ENCODE peak calls at places on chromosomes 11 and 22, in six cellular contexts. One of them, this sample, is unnamed. For H3K4me1, the result is how much of the 10 kb centered on the place peaks cover.

GRCh38 chr11:43833657-43834073 is 47.0 kb upstream of the ALKBH3 start:
- DNase-seq in upper lobe of right lung: no peak
- DNase-seq in left lung: no peak
- DNase-seq in esophagus muscularis mucosa: no peak
- DNase-seq in naive thymus-derived CD4-positive, alpha-beta T cell: no peak
- DNase-seq in CD4-positive, CD25-positive, alpha-beta regulatory T cell: no peak
- DNase-seq in this sample: no peak

GRCh38 chr11:34266090-34266912 is 91.5 kb downstream of the ABTB2 start:
- DNase-seq in naive thymus-derived CD4-positive, alpha-beta T cell: no peak
- DNase-seq in left lung: no peak
- DNase-seq in upper lobe of right lung: no peak
- DNase-seq in esophagus muscularis mucosa: no peak
- DNase-seq in CD4-positive, CD25-positive, alpha-beta regulatory T cell: no peak
- DNase-seq in this sample: peak

GRCh38 chr11:59196777-59197176 is 15.9 kb downstream of the MPEG1 start:
- DNase-seq in esophagus muscularis mucosa: no peak
- DNase-seq in CD4-positive, CD25-positive, alpha-beta regulatory T cell: no peak
- DNase-seq in naive thymus-derived CD4-positive, alpha-beta T cell: no peak
- DNase-seq in left lung: no peak
- DNase-seq in upper lobe of right lung: no peak
- DNase-seq in this sample: no peak

GRCh38 chr22:26671317-26672059 is 14.1 kb downstream of the MIAT start:
- DNase-seq in esophagus muscularis mucosa: no peak
- DNase-seq in upper lobe of right lung: peak
- DNase-seq in naive thymus-derived CD4-positive, alpha-beta T cell: peak
- DNase-seq in CD4-positive, CD25-positive, alpha-beta regulatory T cell: peak
- DNase-seq in left lung: peak
- DNase-seq in this sample: peak

GRCh38 chr11:113862430-113862829 is 12.9 kb downstream of the USP28 start:
- DNase-seq in left lung: no peak
- DNase-seq in naive thymus-derived CD4-positive, alpha-beta T cell: no peak
- DNase-seq in upper lobe of right lung: no peak
- DNase-seq in esophagus muscularis mucosa: no peak
- DNase-seq in CD4-positive, CD25-positive, alpha-beta regulatory T cell: peak
- DNase-seq in this sample: peak

GRCh38 chr11:118715245-118715807 is 35.9 kb upstream of the TREH start:
- DNase-seq in left lung: no peak
- DNase-seq in CD4-positive, CD25-positive, alpha-beta regulatory T cell: no peak
- DNase-seq in esophagus muscularis mucosa: no peak
- DNase-seq in naive thymus-derived CD4-positive, alpha-beta T cell: no peak
- DNase-seq in upper lobe of right lung: no peak
- DNase-seq in this sample: no peak

GRCh38 chr22:39658367-39658766 is 87.8 kb downstream of the CACNA1I start:
- DNase-seq in CD4-positive, CD25-positive, alpha-beta regulatory T cell: peak
- DNase-seq in left lung: no peak
- DNase-seq in esophagus muscularis mucosa: no peak
- DNase-seq in upper lobe of right lung: no peak
- DNase-seq in naive thymus-derived CD4-positive, alpha-beta T cell: no peak
- DNase-seq in this sample: peak

GRCh38 chr22:21020802-21021429 is 6.0 kb downstream of the P2RX6 start:
- DNase-seq in naive thymus-derived CD4-positive, alpha-beta T cell: no peak
- DNase-seq in esophagus muscularis mucosa: no peak
- DNase-seq in CD4-positive, CD25-positive, alpha-beta regulatory T cell: peak
- DNase-seq in upper lobe of right lung: no peak
- DNase-seq in left lung: peak
- DNase-seq in this sample: no peak

GRCh38 chr11:65559535-65559934 is 1.4 kb upstream of the LTBP3 start:
- DNase-seq in CD4-positive, CD25-positive, alpha-beta regulatory T cell: no peak
- DNase-seq in esophagus muscularis mucosa: no peak
- DNase-seq in upper lobe of right lung: no peak
- DNase-seq in left lung: no peak
- DNase-seq in naive thymus-derived CD4-positive, alpha-beta T cell: no peak
- DNase-seq in this sample: no peak

GRCh38 chr11:47518212-47518959 is 34.5 kb downstream of the CELF1 start:
- DNase-seq in esophagus muscularis mucosa: no peak
- DNase-seq in upper lobe of right lung: no peak
- DNase-seq in left lung: no peak
- DNase-seq in CD4-positive, CD25-positive, alpha-beta regulatory T cell: peak
- DNase-seq in naive thymus-derived CD4-positive, alpha-beta T cell: no peak
- DNase-seq in this sample: no peak

GRCh38 chr11:35629914-35630313 is 11.7 kb downstream of the FJX1 start:
- DNase-seq in CD4-positive, CD25-positive, alpha-beta regulatory T cell: no peak
- DNase-seq in naive thymus-derived CD4-positive, alpha-beta T cell: no peak
- DNase-seq in left lung: no peak
- DNase-seq in esophagus muscularis mucosa: no peak
- DNase-seq in upper lobe of right lung: no peak
- DNase-seq in this sample: peak

GRCh38 chr11:76169473-76169881 is 36.8 kb downstream of the WNT11 start:
- DNase-seq in naive thymus-derived CD4-positive, alpha-beta T cell: no peak
- DNase-seq in left lung: no peak
- DNase-seq in CD4-positive, CD25-positive, alpha-beta regulatory T cell: no peak
- DNase-seq in upper lobe of right lung: no peak
- DNase-seq in esophagus muscularis mucosa: no peak
- DNase-seq in this sample: no peak

GRCh38 chr11:75233688-75234295 is 6.8 kb upstream of the TPBGL start:
- DNase-seq in CD4-positive, CD25-positive, alpha-beta regulatory T cell: peak
- DNase-seq in left lung: no peak
- DNase-seq in naive thymus-derived CD4-positive, alpha-beta T cell: no peak
- DNase-seq in upper lobe of right lung: no peak
- DNase-seq in esophagus muscularis mucosa: no peak
- DNase-seq in this sample: peak

GRCh38 chr11:78796956-78797355 is 222.3 kb upstream of the NARS2 start:
- DNase-seq in left lung: no peak
- DNase-seq in esophagus muscularis mucosa: no peak
- DNase-seq in naive thymus-derived CD4-positive, alpha-beta T cell: no peak
- DNase-seq in upper lobe of right lung: no peak
- DNase-seq in CD4-positive, CD25-positive, alpha-beta regulatory T cell: no peak
- DNase-seq in this sample: peak

GRCh38 chr11:102453286-102453797 is 777 bp upstream of the TMEM123 start:
- DNase-seq in naive thymus-derived CD4-positive, alpha-beta T cell: no peak
- DNase-seq in left lung: no peak
- DNase-seq in CD4-positive, CD25-positive, alpha-beta regulatory T cell: peak
- DNase-seq in esophagus muscularis mucosa: no peak
- DNase-seq in upper lobe of right lung: no peak
- DNase-seq in this sample: peak

GRCh38 chr22:30250713-30251267 is 4.2 kb upstream of the LIF start:
- DNase-seq in esophagus muscularis mucosa: no peak
- DNase-seq in left lung: no peak
- DNase-seq in naive thymus-derived CD4-positive, alpha-beta T cell: no peak
- DNase-seq in CD4-positive, CD25-positive, alpha-beta regulatory T cell: no peak
- DNase-seq in upper lobe of right lung: no peak
- DNase-seq in this sample: no peak

GRCh38 chr22:25368271-25368670 is 148.8 kb downstream of the CRYBB2 start:
- DNase-seq in naive thymus-derived CD4-positive, alpha-beta T cell: no peak
- DNase-seq in upper lobe of right lung: no peak
- DNase-seq in left lung: peak
- DNase-seq in esophagus muscularis mucosa: no peak
- DNase-seq in CD4-positive, CD25-positive, alpha-beta regulatory T cell: no peak
- DNase-seq in this sample: peak

GRCh38 chr22:27462190-27462589 is 339.4 kb downstream of the MN1 start:
- DNase-seq in upper lobe of right lung: no peak
- DNase-seq in esophagus muscularis mucosa: no peak
- DNase-seq in CD4-positive, CD25-positive, alpha-beta regulatory T cell: no peak
- DNase-seq in left lung: no peak
- DNase-seq in naive thymus-derived CD4-positive, alpha-beta T cell: no peak
- DNase-seq in this sample: no peak

GRCh38 chr11:34972892-34973291 is 56.5 kb downstream of the PDHX start:
- DNase-seq in CD4-positive, CD25-positive, alpha-beta regulatory T cell: no peak
- DNase-seq in left lung: no peak
- DNase-seq in esophagus muscularis mucosa: no peak
- DNase-seq in naive thymus-derived CD4-positive, alpha-beta T cell: no peak
- DNase-seq in upper lobe of right lung: no peak
- DNase-seq in this sample: no peak

GRCh38 chr22:38314992-38315800 is 2.0 kb downstream of the CSNK1E start:
- DNase-seq in CD4-positive, CD25-positive, alpha-beta regulatory T cell: peak
- DNase-seq in upper lobe of right lung: no peak
- DNase-seq in left lung: no peak
- DNase-seq in esophagus muscularis mucosa: no peak
- DNase-seq in naive thymus-derived CD4-positive, alpha-beta T cell: no peak
- DNase-seq in this sample: peak

GRCh38 chr11:13135385-13136271 is 126.5 kb downstream of the RASSF10 start:
- DNase-seq in upper lobe of right lung: no peak
- DNase-seq in naive thymus-derived CD4-positive, alpha-beta T cell: no peak
- DNase-seq in left lung: no peak
- DNase-seq in CD4-positive, CD25-positive, alpha-beta regulatory T cell: no peak
- DNase-seq in esophagus muscularis mucosa: peak
- DNase-seq in this sample: no peak

GRCh38 chr11:44967930-44968496 is 17.3 kb upstream of the TP53I11 start:
- DNase-seq in naive thymus-derived CD4-positive, alpha-beta T cell: no peak
- DNase-seq in left lung: no peak
- DNase-seq in CD4-positive, CD25-positive, alpha-beta regulatory T cell: no peak
- DNase-seq in upper lobe of right lung: no peak
- DNase-seq in esophagus muscularis mucosa: no peak
- DNase-seq in this sample: no peak

GRCh38 chr11:106461839-106462545 is 384.5 kb downstream of the AASDHPPT start:
- DNase-seq in naive thymus-derived CD4-positive, alpha-beta T cell: no peak
- DNase-seq in esophagus muscularis mucosa: no peak
- DNase-seq in upper lobe of right lung: no peak
- DNase-seq in left lung: no peak
- DNase-seq in CD4-positive, CD25-positive, alpha-beta regulatory T cell: no peak
- DNase-seq in this sample: no peak

GRCh38 chr11:119709638-119710346 is 19.2 kb downstream of the NECTIN1 start:
- DNase-seq in upper lobe of right lung: no peak
- DNase-seq in left lung: no peak
- DNase-seq in CD4-positive, CD25-positive, alpha-beta regulatory T cell: no peak
- DNase-seq in esophagus muscularis mucosa: no peak
- DNase-seq in naive thymus-derived CD4-positive, alpha-beta T cell: no peak
- DNase-seq in this sample: no peak

GRCh38 chr11:3954448-3955298 is 99.2 kb downstream of the STIM1 start:
- DNase-seq in esophagus muscularis mucosa: no peak
- DNase-seq in upper lobe of right lung: no peak
- DNase-seq in left lung: no peak
- DNase-seq in CD4-positive, CD25-positive, alpha-beta regulatory T cell: peak
- DNase-seq in naive thymus-derived CD4-positive, alpha-beta T cell: no peak
- DNase-seq in this sample: peak

GRCh38 chr11:74735566-74735965 is 4.3 kb upstream of the CHRDL2 start:
- DNase-seq in CD4-positive, CD25-positive, alpha-beta regulatory T cell: no peak
- DNase-seq in left lung: no peak
- DNase-seq in naive thymus-derived CD4-positive, alpha-beta T cell: no peak
- DNase-seq in esophagus muscularis mucosa: no peak
- DNase-seq in upper lobe of right lung: no peak
- DNase-seq in this sample: no peak

GRCh38 chr11:118310781-118311485 is 6.4 kb downstream of the CD3E start:
- DNase-seq in upper lobe of right lung: no peak
- DNase-seq in left lung: no peak
- DNase-seq in naive thymus-derived CD4-positive, alpha-beta T cell: no peak
- DNase-seq in CD4-positive, CD25-positive, alpha-beta regulatory T cell: no peak
- DNase-seq in esophagus muscularis mucosa: peak
- DNase-seq in this sample: no peak

GRCh38 chr11:103294516-103294915 is 185.3 kb downstream of the DYNC2H1 start:
- DNase-seq in CD4-positive, CD25-positive, alpha-beta regulatory T cell: no peak
- DNase-seq in naive thymus-derived CD4-positive, alpha-beta T cell: no peak
- DNase-seq in upper lobe of right lung: no peak
- DNase-seq in esophagus muscularis mucosa: no peak
- DNase-seq in left lung: no peak
- DNase-seq in this sample: no peak

GRCh38 chr11:120337896-120338840 is 2.0 kb downstream of the ARHGEF12 start:
- DNase-seq in esophagus muscularis mucosa: no peak
- DNase-seq in CD4-positive, CD25-positive, alpha-beta regulatory T cell: no peak
- DNase-seq in upper lobe of right lung: no peak
- DNase-seq in left lung: no peak
- DNase-seq in naive thymus-derived CD4-positive, alpha-beta T cell: no peak
- DNase-seq in this sample: no peak

GRCh38 chr22:44455151-44455962 is 42.7 kb downstream of the RTL6 start:
- DNase-seq in esophagus muscularis mucosa: peak
- DNase-seq in naive thymus-derived CD4-positive, alpha-beta T cell: no peak
- DNase-seq in CD4-positive, CD25-positive, alpha-beta regulatory T cell: peak
- DNase-seq in left lung: no peak
- DNase-seq in upper lobe of right lung: no peak
- DNase-seq in this sample: no peak

GRCh38 chr22:25752615-25753214 is 10.7 kb downstream of the MYO18B start:
- DNase-seq in left lung: peak
- DNase-seq in esophagus muscularis mucosa: no peak
- DNase-seq in CD4-positive, CD25-positive, alpha-beta regulatory T cell: no peak
- DNase-seq in upper lobe of right lung: no peak
- DNase-seq in naive thymus-derived CD4-positive, alpha-beta T cell: no peak
- DNase-seq in this sample: no peak

GRCh38 chr11:21263026-21263425 is 593.6 kb downstream of the NELL1 start:
- DNase-seq in left lung: no peak
- DNase-seq in naive thymus-derived CD4-positive, alpha-beta T cell: no peak
- DNase-seq in CD4-positive, CD25-positive, alpha-beta regulatory T cell: no peak
- DNase-seq in esophagus muscularis mucosa: no peak
- DNase-seq in upper lobe of right lung: no peak
- DNase-seq in this sample: no peak
- H3K4me1 ChIP-seq in left lung: under half
- H3K4me1 ChIP-seq in naive thymus-derived CD4-positive, alpha-beta T cell: under half
- H3K4me1 ChIP-seq in CD4-positive, CD25-positive, alpha-beta regulatory T cell: under half
- H3K4me1 ChIP-seq in esophagus muscularis mucosa: under half
- H3K4me1 ChIP-seq in upper lobe of right lung: under half
- H3K4me1 ChIP-seq in this sample: under half

GRCh38 chr11:10897150-10897549 is 39.3 kb upstream of the ZBED5 start:
- DNase-seq in upper lobe of right lung: no peak
- DNase-seq in esophagus muscularis mucosa: no peak
- DNase-seq in left lung: no peak
- DNase-seq in naive thymus-derived CD4-positive, alpha-beta T cell: no peak
- DNase-seq in CD4-positive, CD25-positive, alpha-beta regulatory T cell: no peak
- DNase-seq in this sample: no peak
- H3K4me1 ChIP-seq in upper lobe of right lung: under half
- H3K4me1 ChIP-seq in esophagus muscularis mucosa: under half
- H3K4me1 ChIP-seq in left lung: under half
- H3K4me1 ChIP-seq in naive thymus-derived CD4-positive, alpha-beta T cell: under half
- H3K4me1 ChIP-seq in CD4-positive, CD25-positive, alpha-beta regulatory T cell: under half
- H3K4me1 ChIP-seq in this sample: under half

DNA sequence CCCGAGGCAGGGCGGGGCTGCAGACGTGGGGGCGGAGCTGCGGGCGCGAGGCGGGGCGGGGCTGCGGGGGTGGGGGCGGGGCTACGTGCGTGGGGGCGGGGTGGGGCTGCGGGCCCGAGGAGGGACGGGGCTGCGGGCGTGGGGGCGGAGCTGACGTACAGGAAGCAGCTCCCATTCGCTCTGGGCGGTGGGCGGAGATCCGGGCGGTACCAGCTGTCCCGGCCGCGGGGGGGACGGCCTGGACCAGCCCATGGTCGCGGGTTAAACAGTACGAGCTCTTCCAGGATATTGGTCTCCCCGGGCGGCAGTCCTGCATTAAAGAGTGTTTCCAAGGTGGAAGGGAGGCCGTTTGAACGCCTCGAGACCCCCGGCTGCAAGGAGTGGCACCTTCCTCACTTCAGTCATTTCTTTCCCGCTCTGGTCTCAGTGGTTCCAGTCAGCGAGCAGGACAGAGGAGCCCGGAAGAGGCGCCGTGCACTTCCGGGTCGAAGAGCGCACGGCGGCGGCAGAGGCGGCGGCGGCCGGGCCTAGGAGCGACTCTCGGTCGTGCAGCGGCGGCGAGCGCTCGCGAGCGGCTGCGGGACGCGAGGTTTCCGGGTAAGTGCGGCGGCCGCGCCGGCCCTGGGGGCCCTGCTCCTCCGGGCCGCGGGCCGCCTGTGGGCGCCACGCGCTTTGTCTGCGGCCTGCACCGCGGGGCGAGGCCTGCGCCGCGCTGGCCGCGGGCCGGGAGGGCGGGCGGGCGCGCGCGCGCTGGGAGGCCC is at the start of gene PHRF1:
- DNase-seq in upper lobe of right lung: peak
- DNase-seq in left lung: peak
- DNase-seq in esophagus muscularis mucosa: peak
- DNase-seq in naive thymus-derived CD4-positive, alpha-beta T cell: peak
- DNase-seq in CD4-positive, CD25-positive, alpha-beta regulatory T cell: peak
- DNase-seq in this sample: peak
- H3K4me1 ChIP-seq in upper lobe of right lung: under half
- H3K4me1 ChIP-seq in left lung: under half
- H3K4me1 ChIP-seq in esophagus muscularis mucosa: half or more
- H3K4me1 ChIP-seq in naive thymus-derived CD4-positive, alpha-beta T cell: under half
- H3K4me1 ChIP-seq in CD4-positive, CD25-positive, alpha-beta regulatory T cell: under half
- H3K4me1 ChIP-seq in this sample: under half

GRCh38 chr22:49825944-49826602 is 1.6 kb downstream of the BRD1 start:
- DNase-seq in esophagus muscularis mucosa: no peak
- DNase-seq in left lung: peak
- DNase-seq in naive thymus-derived CD4-positive, alpha-beta T cell: no peak
- DNase-seq in upper lobe of right lung: no peak
- DNase-seq in CD4-positive, CD25-positive, alpha-beta regulatory T cell: peak
- DNase-seq in this sample: peak
- H3K4me1 ChIP-seq in esophagus muscularis mucosa: half or more
- H3K4me1 ChIP-seq in left lung: under half
- H3K4me1 ChIP-seq in naive thymus-derived CD4-positive, alpha-beta T cell: under half
- H3K4me1 ChIP-seq in upper lobe of right lung: under half
- H3K4me1 ChIP-seq in CD4-positive, CD25-positive, alpha-beta regulatory T cell: half or more
- H3K4me1 ChIP-seq in this sample: under half